ENCODE peak calls at places on chromosomes 5 and 9, in seven cellular contexts. U is memory B cell; L is suprapubic skin; P is pancreas; H is stimulated activated CD8-positive, alpha-beta memory T cell treated with anti-CD3 and anti-CD28 coated beads, Interleukin-2, amount 100 ng/mL, for 48 hours; R is T-helper 2 cell; B is GM20000. N is an unnamed sample.

GRCh38 chr9:136686794-136687711 is at the start of gene AGPAT2:
- DNase-seq in U (peak), L (peak), P (peak), H (peak), R (peak), B (peak), N (peak)

GRCh38 chr5:74402553-74402952 is 238.0 kb downstream of the ENC1 start:
- DNase-seq in U (no peak), L (no peak), P (no peak), H (no peak), R (no peak), B (no peak), N (no peak)

GRCh38 chr9:132210472-132211145 is 48.8 kb downstream of the NTNG2 start:
- DNase-seq in U (no peak), L (no peak), P (no peak), H (no peak), R (no peak), B (no peak), N (no peak)

GRCh38 chr5:308672-309271 is 12.7 kb upstream of the AHRR start:
- DNase-seq in U (no peak), L (peak), P (no peak), H (no peak), R (no peak), B (peak), N (no peak)

GRCh38 chr5:137751869-137752491 is 2.2 kb downstream of the HNRNPA0 start:
- DNase-seq in U (no peak), L (no peak), P (no peak), H (no peak), R (peak), B (no peak), N (peak)

GRCh38 chr9:78304357-78304756 is 7.4 kb downstream of the PSAT1 start:
- DNase-seq in U (no peak), L (no peak), P (no peak), H (no peak), R (no peak), B (no peak), N (no peak)

GRCh38 chr9:108885643-108886348 is 23.7 kb downstream of the ACTL7A start:
- DNase-seq in U (no peak), L (no peak), P (peak), H (peak), R (no peak), B (peak), N (peak)

GRCh38 chr9:125401317-125401716 is 139.7 kb downstream of the GAPVD1 start:
- DNase-seq in U (no peak), L (no peak), P (no peak), H (no peak), R (no peak), B (no peak), N (no peak)

GRCh38 chr9:2351324-2351723 is 270.3 kb upstream of the VLDLR start:
- DNase-seq in U (no peak), L (no peak), P (no peak), H (no peak), R (no peak), B (no peak), N (no peak)

GRCh38 chr5:4513381-4513780 is 626.7 kb upstream of the ADAMTS16 start:
- DNase-seq in U (no peak), L (no peak), P (no peak), H (no peak), R (no peak), B (no peak), N (no peak)

GRCh38 chr5:129460121-129460950 is at the start of gene ADAMTS19:
- DNase-seq in U (no peak), L (no peak), P (peak), H (no peak), R (no peak), B (peak), N (peak)

GRCh38 chr5:50744761-50745160 is 78.3 kb downstream of the PARP8 start:
- DNase-seq in U (no peak), L (no peak), P (no peak), H (no peak), R (peak), B (peak), N (peak)

GRCh38 chr5:39132128-39132447 is 57.9 kb upstream of the RICTOR start:
- DNase-seq in U (no peak), L (no peak), P (no peak), H (no peak), R (no peak), B (no peak), N (no peak)

GRCh38 chr9:14633148-14633547 is 60.1 kb downstream of the ZDHHC21 start:
- DNase-seq in U (no peak), L (no peak), P (no peak), H (no peak), R (no peak), B (no peak), N (no peak)

GRCh38 chr9:77978086-77978781 is 53.4 kb downstream of the GNAQ start:
- DNase-seq in U (no peak), L (no peak), P (no peak), H (no peak), R (no peak), B (peak), N (no peak)

GRCh38 chr5:83029-83428 is 8.9 kb upstream of the PLEKHG4B start:
- DNase-seq in U (no peak), L (no peak), P (no peak), H (no peak), R (no peak), B (no peak), N (no peak)

GRCh38 chr9:16509946-16510504 is 360.4 kb downstream of the BNC2 start:
- DNase-seq in U (no peak), L (no peak), P (no peak), H (no peak), R (no peak), B (no peak), N (no peak)

GRCh38 chr9:135006911-135007570 is 80.4 kb upstream of the OLFM1 start:
- DNase-seq in U (no peak), L (no peak), P (no peak), H (no peak), R (no peak), B (no peak), N (no peak)

GRCh38 chr9:121708768-121709488 is 57.5 kb downstream of the DAB2IP start:
- DNase-seq in U (no peak), L (no peak), P (no peak), H (no peak), R (no peak), B (no peak), N (peak)

GRCh38 chr5:57700484-57700883 is 217.9 kb upstream of the ACTBL2 start:
- DNase-seq in U (no peak), L (no peak), P (no peak), H (no peak), R (no peak), B (no peak), N (no peak)

GRCh38 chr5:751496-751895 is 33.0 kb downstream of the ZDHHC11B start:
- DNase-seq in U (no peak), L (no peak), P (no peak), H (no peak), R (no peak), B (no peak), N (no peak)

GRCh38 chr5:98517559-98517958 is 255.9 kb upstream of the RGMB start:
- DNase-seq in U (no peak), L (no peak), P (no peak), H (no peak), R (no peak), B (no peak), N (no peak)

GRCh38 chr9:137077758-137078693 is 709 bp downstream of the UAP1L1 start:
- DNase-seq in U (no peak), L (no peak), P (peak), H (no peak), R (peak), B (peak), N (no peak)

GRCh38 chr9:81318571-81318970 is 370.8 kb downstream of the TLE1 start:
- DNase-seq in U (no peak), L (no peak), P (no peak), H (no peak), R (no peak), B (no peak), N (no peak)

GRCh38 chr5:74919487-74919886 is 53.3 kb upstream of the FAM169A start:
- DNase-seq in U (no peak), L (no peak), P (no peak), H (no peak), R (peak), B (peak), N (peak)

GRCh38 chr9:99778308-99778707 is 43.4 kb upstream of the NR4A3 start:
- DNase-seq in U (no peak), L (no peak), P (no peak), H (no peak), R (no peak), B (no peak), N (no peak)

GRCh38 chr5:87277279-87277835 is 9.7 kb downstream of the RASA1 start:
- DNase-seq in U (no peak), L (no peak), P (no peak), H (no peak), R (no peak), B (no peak), N (no peak)

GRCh38 chr9:100425758-100426157 is 1.2 kb upstream of the MSANTD3 start:
- DNase-seq in U (no peak), L (no peak), P (no peak), H (no peak), R (no peak), B (no peak), N (no peak)

GRCh38 chr9:811101-811531 is 30.4 kb upstream of the DMRT1 start:
- DNase-seq in U (no peak), L (no peak), P (no peak), H (no peak), R (no peak), B (no peak), N (no peak)

GRCh38 chr5:139481122-139481533 is 1.4 kb downstream of the STING1 start:
- DNase-seq in U (no peak), L (no peak), P (no peak), H (no peak), R (no peak), B (no peak), N (no peak)

GRCh38 chr9:107683566-107683965 is 194.0 kb upstream of the KLF4 start:
- DNase-seq in U (no peak), L (no peak), P (no peak), H (no peak), R (no peak), B (no peak), N (no peak)

GRCh38 chr9:93473411-93473810 is 20.0 kb upstream of the FAM120AOS start:
- DNase-seq in U (no peak), L (no peak), P (no peak), H (no peak), R (no peak), B (no peak), N (no peak)

GRCh38 chr9:3509926-3510325 is 15.9 kb downstream of the RFX3 start:
- DNase-seq in U (no peak), L (no peak), P (no peak), H (no peak), R (no peak), B (no peak), N (no peak)

GRCh38 chr9:137423810-137424291 is 658 bp downstream of the NOXA1 start:
- DNase-seq in U (no peak), L (peak), P (peak), H (no peak), R (no peak), B (no peak), N (no peak)

N was measured in RPMI8226.